ENCODE peak calls at places on chromosomes 13 and 19, in four cellular contexts. M, L, G and W are unnamed samples.

GRCh38 chr19:10191347-10191746 is 3.4 kb downstream of the DNMT1 start:
- DNase-seq in M (no peak), L (no peak), G (no peak), W (no peak)

GRCh38 chr13:99847318-99847750 is 124.2 kb downstream of the ZIC5 start:
- DNase-seq in M (no peak), L (no peak), G (no peak), W (no peak)

GRCh38 chr13:21871919-21872318 is 201.0 kb downstream of the FGF9 start:
- DNase-seq in M (no peak), L (no peak), G (no peak), W (no peak)

GRCh38 chr13:109192306-109192705 is 562.9 kb downstream of the MYO16 start:
- DNase-seq in M (no peak), L (no peak), G (no peak), W (no peak)

GRCh38 chr13:51397262-51397933 is 55.4 kb downstream of the INTS6 start:
- DNase-seq in M (peak), L (no peak), G (no peak), W (no peak)

GRCh38 chr13:21012211-21012610 is 49.2 kb downstream of the LATS2 start:
- DNase-seq in M (no peak), L (no peak), G (no peak), W (no peak)

GRCh38 chr13:37429976-37430375 is 168.6 kb downstream of the POSTN start:
- DNase-seq in M (no peak), L (no peak), G (no peak), W (no peak)

GRCh38 chr19:2045501-2046045 is 5.5 kb downstream of the MKNK2 start:
- DNase-seq in M (no peak), L (no peak), G (no peak), W (no peak)

GRCh38 chr13:50001287-50001686 is 4.4 kb downstream of the TRIM13 start:
- DNase-seq in M (no peak), L (no peak), G (no peak), W (no peak)

GRCh38 chr13:50626031-50626643 is 217.4 kb downstream of the DLEU7 start:
- DNase-seq in M (no peak), L (no peak), G (no peak), W (no peak)

GRCh38 chr19:54526972-54527371 is 24.3 kb downstream of the LAIR2 start:
- DNase-seq in M (no peak), L (no peak), G (no peak), W (no peak)